ENCODE peak calls at places on chromosomes 1 and 21, in ten cellular contexts. I is cardiac fibroblast, K is pancreas, V is NCI-H1436, C is NCI-H1092, X is ovary, J is NCI-H1105 treated with DMSO at 0.1 percent for 48 hours, P is fibroblast of mammary gland, Q is GM18507, D is anterior cingulate cortex. G is an unnamed sample.
A peak's percentile ranks its signal among the peaks of the same experiment; 100 is the strongest.

GRCh38 chr1:34750610-34751009 is 4.2 kb upstream of the GJB5 start:
- DNase-seq in I (no peak), K (no peak), V (no peak), C (no peak), X (no peak), J (no peak), P (no peak), Q (no peak), D (no peak), G (no peak)

GRCh38 chr1:180540697-180541594 is 17.8 kb upstream of the OVAAL start:
- DNase-seq in I (peak; percentile 73), K (no peak), V (no peak), C (no peak), X (no peak), J (peak; percentile 23), P (peak; percentile 53), Q (no peak), D (no peak), G (peak; percentile 58)

GRCh38 chr1:158818991-158819405 is 12.2 kb upstream of the MNDA start:
- DNase-seq in I (no peak), K (no peak), V (no peak), C (no peak), X (no peak), J (no peak), P (no peak), Q (no peak), D (no peak), G (no peak)

GRCh38 chr1:157404614-157405013 is 147.7 kb downstream of the FCRL5 start:
- DNase-seq in I (no peak), K (no peak), V (no peak), C (no peak), X (no peak), J (no peak), P (no peak), Q (no peak), D (no peak), G (no peak)

GRCh38 chr21:17045214-17045835 is 467.5 kb upstream of the CXADR start:
- DNase-seq in I (peak; percentile 56), K (no peak), V (no peak), C (peak; percentile 4), X (no peak), J (peak; percentile 54), P (peak; percentile 65), Q (no peak), D (no peak), G (peak; percentile 4)

GRCh38 chr21:28615276-28615675 is 377.4 kb downstream of the LTN1 start:
- DNase-seq in I (peak; percentile 72), K (no peak), V (no peak), C (no peak), X (no peak), J (no peak), P (peak; percentile 68), Q (no peak), D (no peak), G (peak; percentile 54)

GRCh38 chr1:19646366-19646765 is 2.3 kb downstream of the NBL1 start:
- DNase-seq in I (no peak), K (no peak), V (no peak), C (no peak), X (no peak), J (no peak), P (no peak), Q (no peak), D (no peak), G (no peak)

GRCh38 chr1:201157949-201158348 is 3.7 kb upstream of the TMEM9 start:
- DNase-seq in I (no peak), K (no peak), V (no peak), C (no peak), X (no peak), J (no peak), P (no peak), Q (no peak), D (no peak), G (no peak)

GRCh38 chr21:24076179-24076578 is 1531.1 kb downstream of the MRPL39 start:
- DNase-seq in I (peak; percentile 45), K (no peak), V (no peak), C (no peak), X (no peak), J (peak; percentile 15), P (no peak), Q (no peak), D (no peak), G (no peak)

GRCh38 chr1:196305216-196305615 is 303.0 kb downstream of the KCNT2 start:
- DNase-seq in I (no peak), K (no peak), V (no peak), C (no peak), X (no peak), J (no peak), P (no peak), Q (no peak), D (no peak), G (no peak)